ENCODE peak calls at places on chromosomes 11 and 22, in ten cellular contexts. One of them, this sample, is unnamed.

GRCh38 chr22:30566125-30566524 is 8.3 kb downstream of the GAL3ST1 start:
- DNase-seq in uterus: no peak
- DNase-seq in AML-193: no peak
- DNase-seq in cardiac fibroblast: no peak
- DNase-seq in amniotic epithelial cell: no peak
- DNase-seq in DMS153: no peak
- DNase-seq in germinal center: no peak
- DNase-seq in activated CD8-positive, alpha-beta memory T cell treated with anti-CD3 and anti-CD28 coated beads, Interleukin-2, amount 50 U/mL, for 4 hours: no peak
- DNase-seq in left ventricle myocardium inferior: no peak
- DNase-seq in stimulated activated CD4-positive, alpha-beta T cell treated with anti-CD3 and anti-CD28 coated beads, Interleukin-4, amount 100 ng/mL, for 48 hours: no peak
- DNase-seq in this sample: no peak

GRCh38 chr22:39089928-39090327 is 7.1 kb upstream of the APOBEC3H start:
- DNase-seq in left ventricle myocardium inferior: no peak
- DNase-seq in activated CD8-positive, alpha-beta memory T cell treated with anti-CD3 and anti-CD28 coated beads, Interleukin-2, amount 50 U/mL, for 4 hours: no peak
- DNase-seq in germinal center: no peak
- DNase-seq in stimulated activated CD4-positive, alpha-beta T cell treated with anti-CD3 and anti-CD28 coated beads, Interleukin-4, amount 100 ng/mL, for 48 hours: no peak
- DNase-seq in uterus: no peak
- DNase-seq in cardiac fibroblast: no peak
- DNase-seq in DMS153: no peak
- DNase-seq in amniotic epithelial cell: no peak
- DNase-seq in AML-193: no peak
- DNase-seq in this sample: no peak

GRCh38 chr11:19756675-19757475 is 44.2 kb downstream of the NAV2 start:
- DNase-seq in germinal center: no peak
- DNase-seq in AML-193: no peak
- DNase-seq in uterus: no peak
- DNase-seq in cardiac fibroblast: no peak
- DNase-seq in activated CD8-positive, alpha-beta memory T cell treated with anti-CD3 and anti-CD28 coated beads, Interleukin-2, amount 50 U/mL, for 4 hours: no peak
- DNase-seq in DMS153: no peak
- DNase-seq in left ventricle myocardium inferior: peak
- DNase-seq in amniotic epithelial cell: peak
- DNase-seq in stimulated activated CD4-positive, alpha-beta T cell treated with anti-CD3 and anti-CD28 coated beads, Interleukin-4, amount 100 ng/mL, for 48 hours: no peak
- DNase-seq in this sample: no peak

GRCh38 chr11:133843454-133843987 is 1.8 kb downstream of the SPATA19 start:
- DNase-seq in AML-193: no peak
- DNase-seq in DMS153: no peak
- DNase-seq in cardiac fibroblast: no peak
- DNase-seq in stimulated activated CD4-positive, alpha-beta T cell treated with anti-CD3 and anti-CD28 coated beads, Interleukin-4, amount 100 ng/mL, for 48 hours: no peak
- DNase-seq in activated CD8-positive, alpha-beta memory T cell treated with anti-CD3 and anti-CD28 coated beads, Interleukin-2, amount 50 U/mL, for 4 hours: no peak
- DNase-seq in amniotic epithelial cell: no peak
- DNase-seq in uterus: no peak
- DNase-seq in left ventricle myocardium inferior: no peak
- DNase-seq in germinal center: no peak
- DNase-seq in this sample: no peak

GRCh38 chr22:41381329-41382097 is at the start of gene TEF:
- DNase-seq in amniotic epithelial cell: peak
- DNase-seq in DMS153: peak
- DNase-seq in uterus: peak
- DNase-seq in left ventricle myocardium inferior: peak
- DNase-seq in AML-193: peak
- DNase-seq in stimulated activated CD4-positive, alpha-beta T cell treated with anti-CD3 and anti-CD28 coated beads, Interleukin-4, amount 100 ng/mL, for 48 hours: peak
- DNase-seq in cardiac fibroblast: peak
- DNase-seq in germinal center: peak
- DNase-seq in activated CD8-positive, alpha-beta memory T cell treated with anti-CD3 and anti-CD28 coated beads, Interleukin-2, amount 50 U/mL, for 4 hours: peak
- DNase-seq in this sample: peak

GRCh38 chr11:56013805-56014204 is 13.6 kb upstream of the OR5AS1 start:
- DNase-seq in germinal center: no peak
- DNase-seq in cardiac fibroblast: no peak
- DNase-seq in DMS153: no peak
- DNase-seq in uterus: no peak
- DNase-seq in activated CD8-positive, alpha-beta memory T cell treated with anti-CD3 and anti-CD28 coated beads, Interleukin-2, amount 50 U/mL, for 4 hours: no peak
- DNase-seq in left ventricle myocardium inferior: no peak
- DNase-seq in AML-193: no peak
- DNase-seq in stimulated activated CD4-positive, alpha-beta T cell treated with anti-CD3 and anti-CD28 coated beads, Interleukin-4, amount 100 ng/mL, for 48 hours: no peak
- DNase-seq in amniotic epithelial cell: no peak
- DNase-seq in this sample: no peak

GRCh38 chr11:29231586-29231985 is 785.2 kb downstream of the KCNA4 start:
- DNase-seq in AML-193: no peak
- DNase-seq in uterus: no peak
- DNase-seq in DMS153: no peak
- DNase-seq in activated CD8-positive, alpha-beta memory T cell treated with anti-CD3 and anti-CD28 coated beads, Interleukin-2, amount 50 U/mL, for 4 hours: no peak
- DNase-seq in cardiac fibroblast: no peak
- DNase-seq in stimulated activated CD4-positive, alpha-beta T cell treated with anti-CD3 and anti-CD28 coated beads, Interleukin-4, amount 100 ng/mL, for 48 hours: no peak
- DNase-seq in germinal center: no peak
- DNase-seq in amniotic epithelial cell: no peak
- DNase-seq in left ventricle myocardium inferior: no peak
- DNase-seq in this sample: no peak

GRCh38 chr11:35418847-35419712 is at the start of gene SLC1A2:
- DNase-seq in germinal center: no peak
- DNase-seq in cardiac fibroblast: peak
- DNase-seq in AML-193: no peak
- DNase-seq in left ventricle myocardium inferior: no peak
- DNase-seq in stimulated activated CD4-positive, alpha-beta T cell treated with anti-CD3 and anti-CD28 coated beads, Interleukin-4, amount 100 ng/mL, for 48 hours: peak
- DNase-seq in uterus: peak
- DNase-seq in DMS153: no peak
- DNase-seq in activated CD8-positive, alpha-beta memory T cell treated with anti-CD3 and anti-CD28 coated beads, Interleukin-2, amount 50 U/mL, for 4 hours: no peak
- DNase-seq in amniotic epithelial cell: no peak
- DNase-seq in this sample: peak

GRCh38 chr11:76872959-76873827 is 12.5 kb downstream of the ACER3 start:
- DNase-seq in left ventricle myocardium inferior: no peak
- DNase-seq in DMS153: no peak
- DNase-seq in uterus: no peak
- DNase-seq in germinal center: no peak
- DNase-seq in activated CD8-positive, alpha-beta memory T cell treated with anti-CD3 and anti-CD28 coated beads, Interleukin-2, amount 50 U/mL, for 4 hours: no peak
- DNase-seq in stimulated activated CD4-positive, alpha-beta T cell treated with anti-CD3 and anti-CD28 coated beads, Interleukin-4, amount 100 ng/mL, for 48 hours: no peak
- DNase-seq in AML-193: no peak
- DNase-seq in cardiac fibroblast: no peak
- DNase-seq in amniotic epithelial cell: no peak
- DNase-seq in this sample: no peak

GRCh38 chr11:65997286-65997685 is 4.7 kb downstream of the EIF1AD start:
- DNase-seq in stimulated activated CD4-positive, alpha-beta T cell treated with anti-CD3 and anti-CD28 coated beads, Interleukin-4, amount 100 ng/mL, for 48 hours: no peak
- DNase-seq in germinal center: no peak
- DNase-seq in cardiac fibroblast: no peak
- DNase-seq in DMS153: no peak
- DNase-seq in activated CD8-positive, alpha-beta memory T cell treated with anti-CD3 and anti-CD28 coated beads, Interleukin-2, amount 50 U/mL, for 4 hours: no peak
- DNase-seq in amniotic epithelial cell: peak
- DNase-seq in left ventricle myocardium inferior: no peak
- DNase-seq in uterus: no peak
- DNase-seq in AML-193: peak
- DNase-seq in this sample: no peak

GRCh38 chr22:30606455-30607299 is at the start of gene TCN2:
- DNase-seq in cardiac fibroblast: peak
- DNase-seq in DMS153: peak
- DNase-seq in germinal center: peak
- DNase-seq in AML-193: peak
- DNase-seq in uterus: peak
- DNase-seq in stimulated activated CD4-positive, alpha-beta T cell treated with anti-CD3 and anti-CD28 coated beads, Interleukin-4, amount 100 ng/mL, for 48 hours: peak
- DNase-seq in amniotic epithelial cell: peak
- DNase-seq in left ventricle myocardium inferior: peak
- DNase-seq in activated CD8-positive, alpha-beta memory T cell treated with anti-CD3 and anti-CD28 coated beads, Interleukin-2, amount 50 U/mL, for 4 hours: no peak
- DNase-seq in this sample: peak

GRCh38 chr11:47923667-47924066 is 56.7 kb upstream of the PTPRJ start:
- DNase-seq in amniotic epithelial cell: no peak
- DNase-seq in activated CD8-positive, alpha-beta memory T cell treated with anti-CD3 and anti-CD28 coated beads, Interleukin-2, amount 50 U/mL, for 4 hours: no peak
- DNase-seq in DMS153: no peak
- DNase-seq in cardiac fibroblast: peak
- DNase-seq in AML-193: no peak
- DNase-seq in stimulated activated CD4-positive, alpha-beta T cell treated with anti-CD3 and anti-CD28 coated beads, Interleukin-4, amount 100 ng/mL, for 48 hours: no peak
- DNase-seq in left ventricle myocardium inferior: peak
- DNase-seq in germinal center: no peak
- DNase-seq in uterus: no peak
- DNase-seq in this sample: no peak

GRCh38 chr22:46803031-46803880 is 40.8 kb downstream of the TBC1D22A start:
- DNase-seq in activated CD8-positive, alpha-beta memory T cell treated with anti-CD3 and anti-CD28 coated beads, Interleukin-2, amount 50 U/mL, for 4 hours: peak
- DNase-seq in AML-193: no peak
- DNase-seq in amniotic epithelial cell: peak
- DNase-seq in stimulated activated CD4-positive, alpha-beta T cell treated with anti-CD3 and anti-CD28 coated beads, Interleukin-4, amount 100 ng/mL, for 48 hours: peak
- DNase-seq in DMS153: no peak
- DNase-seq in uterus: no peak
- DNase-seq in cardiac fibroblast: peak
- DNase-seq in left ventricle myocardium inferior: peak
- DNase-seq in germinal center: peak
- DNase-seq in this sample: peak

GRCh38 chr11:60972182-60973030 is 926 bp downstream of the CD6 start:
- DNase-seq in left ventricle myocardium inferior: no peak
- DNase-seq in germinal center: no peak
- DNase-seq in amniotic epithelial cell: no peak
- DNase-seq in DMS153: no peak
- DNase-seq in activated CD8-positive, alpha-beta memory T cell treated with anti-CD3 and anti-CD28 coated beads, Interleukin-2, amount 50 U/mL, for 4 hours: no peak
- DNase-seq in stimulated activated CD4-positive, alpha-beta T cell treated with anti-CD3 and anti-CD28 coated beads, Interleukin-4, amount 100 ng/mL, for 48 hours: no peak
- DNase-seq in AML-193: no peak
- DNase-seq in uterus: no peak
- DNase-seq in cardiac fibroblast: no peak
- DNase-seq in this sample: no peak

GRCh38 chr22:49108636-49109315 is 718.9 kb downstream of the BRD1 start:
- DNase-seq in germinal center: no peak
- DNase-seq in AML-193: no peak
- DNase-seq in DMS153: no peak
- DNase-seq in cardiac fibroblast: no peak
- DNase-seq in uterus: no peak
- DNase-seq in activated CD8-positive, alpha-beta memory T cell treated with anti-CD3 and anti-CD28 coated beads, Interleukin-2, amount 50 U/mL, for 4 hours: no peak
- DNase-seq in amniotic epithelial cell: no peak
- DNase-seq in left ventricle myocardium inferior: no peak
- DNase-seq in stimulated activated CD4-positive, alpha-beta T cell treated with anti-CD3 and anti-CD28 coated beads, Interleukin-4, amount 100 ng/mL, for 48 hours: no peak
- DNase-seq in this sample: no peak

GRCh38 chr11:128365044-128365443 is 222.3 kb downstream of the ETS1 start:
- DNase-seq in left ventricle myocardium inferior: no peak
- DNase-seq in activated CD8-positive, alpha-beta memory T cell treated with anti-CD3 and anti-CD28 coated beads, Interleukin-2, amount 50 U/mL, for 4 hours: no peak
- DNase-seq in stimulated activated CD4-positive, alpha-beta T cell treated with anti-CD3 and anti-CD28 coated beads, Interleukin-4, amount 100 ng/mL, for 48 hours: no peak
- DNase-seq in amniotic epithelial cell: peak
- DNase-seq in DMS153: no peak
- DNase-seq in AML-193: no peak
- DNase-seq in cardiac fibroblast: peak
- DNase-seq in germinal center: no peak
- DNase-seq in uterus: no peak
- DNase-seq in this sample: peak

GRCh38 chr22:32696089-32696488 is 105.4 kb upstream of the TIMP3 start:
- DNase-seq in AML-193: no peak
- DNase-seq in left ventricle myocardium inferior: no peak
- DNase-seq in cardiac fibroblast: no peak
- DNase-seq in germinal center: no peak
- DNase-seq in stimulated activated CD4-positive, alpha-beta T cell treated with anti-CD3 and anti-CD28 coated beads, Interleukin-4, amount 100 ng/mL, for 48 hours: no peak
- DNase-seq in uterus: no peak
- DNase-seq in DMS153: no peak
- DNase-seq in activated CD8-positive, alpha-beta memory T cell treated with anti-CD3 and anti-CD28 coated beads, Interleukin-2, amount 50 U/mL, for 4 hours: no peak
- DNase-seq in amniotic epithelial cell: no peak
- DNase-seq in this sample: no peak

GRCh38 chr11:117875397-117876048 is 935 bp downstream of the FXYD6 start:
- DNase-seq in AML-193: no peak
- DNase-seq in amniotic epithelial cell: no peak
- DNase-seq in germinal center: no peak
- DNase-seq in uterus: no peak
- DNase-seq in stimulated activated CD4-positive, alpha-beta T cell treated with anti-CD3 and anti-CD28 coated beads, Interleukin-4, amount 100 ng/mL, for 48 hours: no peak
- DNase-seq in activated CD8-positive, alpha-beta memory T cell treated with anti-CD3 and anti-CD28 coated beads, Interleukin-2, amount 50 U/mL, for 4 hours: peak
- DNase-seq in DMS153: peak
- DNase-seq in cardiac fibroblast: no peak
- DNase-seq in left ventricle myocardium inferior: peak
- DNase-seq in this sample: no peak

GRCh38 chr11:73393011-73393380 is 16.8 kb downstream of the RELT start:
- DNase-seq in germinal center: no peak
- DNase-seq in DMS153: no peak
- DNase-seq in cardiac fibroblast: peak
- DNase-seq in stimulated activated CD4-positive, alpha-beta T cell treated with anti-CD3 and anti-CD28 coated beads, Interleukin-4, amount 100 ng/mL, for 48 hours: no peak
- DNase-seq in activated CD8-positive, alpha-beta memory T cell treated with anti-CD3 and anti-CD28 coated beads, Interleukin-2, amount 50 U/mL, for 4 hours: no peak
- DNase-seq in uterus: no peak
- DNase-seq in amniotic epithelial cell: no peak
- DNase-seq in left ventricle myocardium inferior: no peak
- DNase-seq in AML-193: no peak
- DNase-seq in this sample: no peak

GRCh38 chr11:129657866-129658557 is 157.6 kb upstream of the TMEM45B start:
- DNase-seq in germinal center: no peak
- DNase-seq in AML-193: no peak
- DNase-seq in cardiac fibroblast: no peak
- DNase-seq in stimulated activated CD4-positive, alpha-beta T cell treated with anti-CD3 and anti-CD28 coated beads, Interleukin-4, amount 100 ng/mL, for 48 hours: no peak
- DNase-seq in DMS153: no peak
- DNase-seq in uterus: no peak
- DNase-seq in amniotic epithelial cell: no peak
- DNase-seq in activated CD8-positive, alpha-beta memory T cell treated with anti-CD3 and anti-CD28 coated beads, Interleukin-2, amount 50 U/mL, for 4 hours: no peak
- DNase-seq in left ventricle myocardium inferior: no peak
- DNase-seq in this sample: no peak

GRCh38 chr11:69311767-69312385 is 17.9 kb downstream of the MYEOV start:
- DNase-seq in left ventricle myocardium inferior: no peak
- DNase-seq in uterus: no peak
- DNase-seq in activated CD8-positive, alpha-beta memory T cell treated with anti-CD3 and anti-CD28 coated beads, Interleukin-2, amount 50 U/mL, for 4 hours: no peak
- DNase-seq in amniotic epithelial cell: no peak
- DNase-seq in DMS153: no peak
- DNase-seq in AML-193: peak
- DNase-seq in cardiac fibroblast: no peak
- DNase-seq in germinal center: no peak
- DNase-seq in stimulated activated CD4-positive, alpha-beta T cell treated with anti-CD3 and anti-CD28 coated beads, Interleukin-4, amount 100 ng/mL, for 48 hours: no peak
- DNase-seq in this sample: peak

GRCh38 chr22:35894464-35894878 is 134.2 kb downstream of the RBFOX2 start:
- DNase-seq in DMS153: no peak
- DNase-seq in left ventricle myocardium inferior: no peak
- DNase-seq in activated CD8-positive, alpha-beta memory T cell treated with anti-CD3 and anti-CD28 coated beads, Interleukin-2, amount 50 U/mL, for 4 hours: no peak
- DNase-seq in amniotic epithelial cell: peak
- DNase-seq in germinal center: no peak
- DNase-seq in uterus: peak
- DNase-seq in AML-193: no peak
- DNase-seq in stimulated activated CD4-positive, alpha-beta T cell treated with anti-CD3 and anti-CD28 coated beads, Interleukin-4, amount 100 ng/mL, for 48 hours: no peak
- DNase-seq in cardiac fibroblast: no peak
- DNase-seq in this sample: no peak

GRCh38 chr11:124402326-124402922 is 3.6 kb upstream of the OR8B3 start:
- DNase-seq in AML-193: peak
- DNase-seq in amniotic epithelial cell: peak
- DNase-seq in cardiac fibroblast: peak
- DNase-seq in left ventricle myocardium inferior: peak
- DNase-seq in stimulated activated CD4-positive, alpha-beta T cell treated with anti-CD3 and anti-CD28 coated beads, Interleukin-4, amount 100 ng/mL, for 48 hours: peak
- DNase-seq in activated CD8-positive, alpha-beta memory T cell treated with anti-CD3 and anti-CD28 coated beads, Interleukin-2, amount 50 U/mL, for 4 hours: no peak
- DNase-seq in uterus: no peak
- DNase-seq in germinal center: peak
- DNase-seq in DMS153: peak
- DNase-seq in this sample: peak

GRCh38 chr11:128467610-128468041 is 119.7 kb downstream of the ETS1 start:
- DNase-seq in DMS153: no peak
- DNase-seq in AML-193: no peak
- DNase-seq in left ventricle myocardium inferior: no peak
- DNase-seq in stimulated activated CD4-positive, alpha-beta T cell treated with anti-CD3 and anti-CD28 coated beads, Interleukin-4, amount 100 ng/mL, for 48 hours: no peak
- DNase-seq in germinal center: no peak
- DNase-seq in activated CD8-positive, alpha-beta memory T cell treated with anti-CD3 and anti-CD28 coated beads, Interleukin-2, amount 50 U/mL, for 4 hours: no peak
- DNase-seq in cardiac fibroblast: peak
- DNase-seq in amniotic epithelial cell: peak
- DNase-seq in uterus: peak
- DNase-seq in this sample: no peak

GRCh38 chr11:125569913-125570621 is 790 bp downstream of the EI24 start:
- DNase-seq in activated CD8-positive, alpha-beta memory T cell treated with anti-CD3 and anti-CD28 coated beads, Interleukin-2, amount 50 U/mL, for 4 hours: no peak
- DNase-seq in germinal center: no peak
- DNase-seq in AML-193: no peak
- DNase-seq in stimulated activated CD4-positive, alpha-beta T cell treated with anti-CD3 and anti-CD28 coated beads, Interleukin-4, amount 100 ng/mL, for 48 hours: no peak
- DNase-seq in cardiac fibroblast: peak
- DNase-seq in amniotic epithelial cell: peak
- DNase-seq in left ventricle myocardium inferior: no peak
- DNase-seq in uterus: no peak
- DNase-seq in DMS153: no peak
- DNase-seq in this sample: peak

GRCh38 chr11:17423533-17424310 is 35.3 kb upstream of the KCNJ11 start:
- DNase-seq in activated CD8-positive, alpha-beta memory T cell treated with anti-CD3 and anti-CD28 coated beads, Interleukin-2, amount 50 U/mL, for 4 hours: no peak
- DNase-seq in uterus: no peak
- DNase-seq in left ventricle myocardium inferior: no peak
- DNase-seq in DMS153: no peak
- DNase-seq in germinal center: no peak
- DNase-seq in AML-193: no peak
- DNase-seq in cardiac fibroblast: no peak
- DNase-seq in amniotic epithelial cell: no peak
- DNase-seq in stimulated activated CD4-positive, alpha-beta T cell treated with anti-CD3 and anti-CD28 coated beads, Interleukin-4, amount 100 ng/mL, for 48 hours: no peak
- DNase-seq in this sample: no peak

GRCh38 chr11:117928818-117929567 is at the start of gene TMPRSS13:
- DNase-seq in cardiac fibroblast: no peak
- DNase-seq in stimulated activated CD4-positive, alpha-beta T cell treated with anti-CD3 and anti-CD28 coated beads, Interleukin-4, amount 100 ng/mL, for 48 hours: no peak
- DNase-seq in AML-193: no peak
- DNase-seq in germinal center: no peak
- DNase-seq in activated CD8-positive, alpha-beta memory T cell treated with anti-CD3 and anti-CD28 coated beads, Interleukin-2, amount 50 U/mL, for 4 hours: no peak
- DNase-seq in DMS153: no peak
- DNase-seq in amniotic epithelial cell: no peak
- DNase-seq in uterus: no peak
- DNase-seq in left ventricle myocardium inferior: no peak
- DNase-seq in this sample: no peak

GRCh38 chr11:1074244-1075221 is at the start of gene MUC2:
- DNase-seq in left ventricle myocardium inferior: peak
- DNase-seq in DMS153: no peak
- DNase-seq in uterus: peak
- DNase-seq in amniotic epithelial cell: no peak
- DNase-seq in AML-193: no peak
- DNase-seq in germinal center: no peak
- DNase-seq in activated CD8-positive, alpha-beta memory T cell treated with anti-CD3 and anti-CD28 coated beads, Interleukin-2, amount 50 U/mL, for 4 hours: peak
- DNase-seq in cardiac fibroblast: no peak
- DNase-seq in stimulated activated CD4-positive, alpha-beta T cell treated with anti-CD3 and anti-CD28 coated beads, Interleukin-4, amount 100 ng/mL, for 48 hours: no peak
- DNase-seq in this sample: no peak

This sample was measured in KBM-7.